ENCODE peak calls at places on chromosome 11, in four cellular contexts. One of them, this sample, is unnamed.

GRCh38 chr11:134662629-134663360 is 250.8 kb upstream of the B3GAT1 start:
- DNase-seq in DMS153: no peak
- DNase-seq in foreskin fibroblast: no peak
- DNase-seq in heart left ventricle: no peak
- DNase-seq in this sample: no peak

GRCh38 chr11:9754041-9754471 is 90.2 kb downstream of the SWAP70 start:
- DNase-seq in DMS153: no peak
- DNase-seq in foreskin fibroblast: peak
- DNase-seq in heart left ventricle: no peak
- DNase-seq in this sample: no peak

GRCh38 chr11:11416917-11417316 is 63.9 kb upstream of the CSNK2A3 start:
- DNase-seq in DMS153: no peak
- DNase-seq in foreskin fibroblast: peak
- DNase-seq in heart left ventricle: no peak
- DNase-seq in this sample: no peak

GRCh38 chr11:69173925-69174591 is 18.3 kb downstream of the SMIM38 start:
- DNase-seq in DMS153: no peak
- DNase-seq in foreskin fibroblast: no peak
- DNase-seq in heart left ventricle: no peak
- DNase-seq in this sample: no peak

GRCh38 chr11:79241842-79242241 is 199.0 kb downstream of the TENM4 start:
- DNase-seq in DMS153: no peak
- DNase-seq in foreskin fibroblast: no peak
- DNase-seq in heart left ventricle: no peak
- DNase-seq in this sample: no peak

GRCh38 chr11:7882860-7883259 is 48.2 kb downstream of the OR10A6 start:
- DNase-seq in DMS153: no peak
- DNase-seq in foreskin fibroblast: no peak
- DNase-seq in heart left ventricle: no peak
- DNase-seq in this sample: no peak

GRCh38 chr11:61695917-61696316 is 15.7 kb downstream of the DAGLA start:
- DNase-seq in DMS153: peak
- DNase-seq in foreskin fibroblast: peak
- DNase-seq in heart left ventricle: peak
- DNase-seq in this sample: no peak

GRCh38 chr11:62601114-62601363 is 626 bp downstream of the MTA2 start:
- DNase-seq in DMS153: no peak
- DNase-seq in foreskin fibroblast: no peak
- DNase-seq in heart left ventricle: peak
- DNase-seq in this sample: no peak

GRCh38 chr11:78802058-78802633 is 227.5 kb upstream of the NARS2 start:
- DNase-seq in DMS153: no peak
- DNase-seq in foreskin fibroblast: no peak
- DNase-seq in heart left ventricle: no peak
- DNase-seq in this sample: no peak

GRCh38 chr11:45209904-45210699 is 63.7 kb downstream of the PRDM11 start:
- DNase-seq in DMS153: peak
- DNase-seq in foreskin fibroblast: peak
- DNase-seq in heart left ventricle: peak
- DNase-seq in this sample: no peak

GRCh38 chr11:72494109-72494429 is 59.7 kb upstream of the CLPB start:
- DNase-seq in DMS153: no peak
- DNase-seq in foreskin fibroblast: no peak
- DNase-seq in heart left ventricle: no peak
- DNase-seq in this sample: no peak

GRCh38 chr11:27703453-27703852 is 3.2 kb upstream of the BDNF start:
- DNase-seq in DMS153: no peak
- DNase-seq in foreskin fibroblast: no peak
- DNase-seq in heart left ventricle: no peak
- DNase-seq in this sample: no peak

GRCh38 chr11:65499713-65500261 is 942 bp downstream of the MALAT1 start:
- DNase-seq in DMS153: no peak
- DNase-seq in foreskin fibroblast: no peak
- DNase-seq in heart left ventricle: no peak
- DNase-seq in this sample: no peak

GRCh38 chr11:10488581-10489443 is 33.7 kb downstream of the AMPD3 start:
- DNase-seq in DMS153: no peak
- DNase-seq in foreskin fibroblast: no peak
- DNase-seq in heart left ventricle: no peak
- DNase-seq in this sample: no peak

GRCh38 chr11:65470433-65470832 is 28.4 kb upstream of the MALAT1 start:
- DNase-seq in DMS153: no peak
- DNase-seq in foreskin fibroblast: no peak
- DNase-seq in heart left ventricle: no peak
- DNase-seq in this sample: no peak

GRCh38 chr11:126426126-126426525 is 70.6 kb downstream of the ST3GAL4 start:
- DNase-seq in DMS153: no peak
- DNase-seq in foreskin fibroblast: no peak
- DNase-seq in heart left ventricle: no peak
- DNase-seq in this sample: no peak

GRCh38 chr11:17775507-17776212 is 41.1 kb downstream of the KCNC1 start:
- DNase-seq in DMS153: no peak
- DNase-seq in foreskin fibroblast: no peak
- DNase-seq in heart left ventricle: no peak
- DNase-seq in this sample: no peak

GRCh38 chr11:35953081-35953480 is 9.2 kb downstream of the LDLRAD3 start:
- DNase-seq in DMS153: no peak
- DNase-seq in foreskin fibroblast: no peak
- DNase-seq in heart left ventricle: no peak
- DNase-seq in this sample: no peak

GRCh38 chr11:8258771-8259170 is 4.9 kb downstream of the LMO1 start:
- DNase-seq in DMS153: no peak
- DNase-seq in foreskin fibroblast: peak
- DNase-seq in heart left ventricle: no peak
- DNase-seq in this sample: no peak

GRCh38 chr11:110903830-110904229 is 191.6 kb upstream of the ARHGAP20 start:
- DNase-seq in DMS153: no peak
- DNase-seq in foreskin fibroblast: peak
- DNase-seq in heart left ventricle: no peak
- DNase-seq in this sample: no peak

GRCh38 chr11:13781153-13781552 is 112.7 kb downstream of the FAR1 start:
- DNase-seq in DMS153: peak
- DNase-seq in foreskin fibroblast: no peak
- DNase-seq in heart left ventricle: no peak
- DNase-seq in this sample: no peak

GRCh38 chr11:128476729-128477128 is 110.6 kb downstream of the ETS1 start:
- DNase-seq in DMS153: no peak
- DNase-seq in foreskin fibroblast: no peak
- DNase-seq in heart left ventricle: no peak
- DNase-seq in this sample: no peak

GRCh38 chr11:6655020-6655789 is 404 bp downstream of the DCHS1 start:
- DNase-seq in DMS153: no peak
- DNase-seq in foreskin fibroblast: no peak
- DNase-seq in heart left ventricle: no peak
- DNase-seq in this sample: peak

GRCh38 chr11:121721961-121722360 is 269.2 kb upstream of the SORL1-AS1 start:
- DNase-seq in DMS153: no peak
- DNase-seq in foreskin fibroblast: no peak
- DNase-seq in heart left ventricle: peak
- DNase-seq in this sample: peak

GRCh38 chr11:26480041-26480440 is 92.0 kb downstream of the MUC15 start:
- DNase-seq in DMS153: no peak
- DNase-seq in foreskin fibroblast: no peak
- DNase-seq in heart left ventricle: no peak
- DNase-seq in this sample: no peak

GRCh38 chr11:73001615-73002014 is 140.5 kb downstream of the FCHSD2 start:
- DNase-seq in DMS153: no peak
- DNase-seq in foreskin fibroblast: peak
- DNase-seq in heart left ventricle: no peak
- DNase-seq in this sample: peak